ENCODE peak calls at places on chromosomes 7 and 10, in ten cellular contexts. One of them, this sample, is unnamed.

GRCh38 chr7:41803569-41803968 is 100.7 kb upstream of the INHBA start:
- DNase-seq in colonic mucosa: no peak
- DNase-seq in GM20000: no peak
- DNase-seq in glutamatergic neuron: no peak
- DNase-seq in tibial nerve: no peak
- DNase-seq in GM23338: no peak
- DNase-seq in nephron progenitor cell: no peak
- DNase-seq in fibroblast of mammary gland: no peak
- DNase-seq in cardiac fibroblast: no peak
- DNase-seq in cardiac muscle cell: no peak
- DNase-seq in this sample: no peak

GRCh38 chr10:71250842-71251241 is 38.5 kb downstream of the UNC5B start:
- DNase-seq in cardiac muscle cell: no peak
- DNase-seq in tibial nerve: no peak
- DNase-seq in GM20000: no peak
- DNase-seq in nephron progenitor cell: no peak
- DNase-seq in fibroblast of mammary gland: peak; percentile 49
- DNase-seq in GM23338: no peak
- DNase-seq in glutamatergic neuron: no peak
- DNase-seq in cardiac fibroblast: no peak
- DNase-seq in colonic mucosa: no peak
- DNase-seq in this sample: no peak

GRCh38 chr7:76185187-76185915 is 16.3 kb upstream of the SRRM3 start:
- DNase-seq in tibial nerve: no peak
- DNase-seq in GM20000: no peak
- DNase-seq in cardiac fibroblast: no peak
- DNase-seq in nephron progenitor cell: no peak
- DNase-seq in fibroblast of mammary gland: no peak
- DNase-seq in cardiac muscle cell: peak; percentile 31
- DNase-seq in glutamatergic neuron: peak; percentile 51
- DNase-seq in GM23338: peak; percentile 73
- DNase-seq in colonic mucosa: no peak
- DNase-seq in this sample: no peak

GRCh38 chr7:16739863-16740622 is 13.5 kb upstream of the TSPAN13 start:
- DNase-seq in colonic mucosa: peak; percentile 56
- DNase-seq in tibial nerve: no peak
- DNase-seq in GM23338: no peak
- DNase-seq in GM20000: no peak
- DNase-seq in fibroblast of mammary gland: peak; percentile 98
- DNase-seq in cardiac fibroblast: peak; percentile 94
- DNase-seq in glutamatergic neuron: no peak
- DNase-seq in cardiac muscle cell: peak; percentile 63
- DNase-seq in nephron progenitor cell: no peak
- DNase-seq in this sample: peak; percentile 99

GRCh38 chr10:112250555-112250954 is 32.6 kb upstream of the TECTB start:
- DNase-seq in cardiac muscle cell: no peak
- DNase-seq in glutamatergic neuron: no peak
- DNase-seq in cardiac fibroblast: no peak
- DNase-seq in fibroblast of mammary gland: peak; percentile 74
- DNase-seq in GM23338: no peak
- DNase-seq in tibial nerve: no peak
- DNase-seq in nephron progenitor cell: no peak
- DNase-seq in GM20000: no peak
- DNase-seq in colonic mucosa: no peak
- DNase-seq in this sample: peak; percentile 74

GRCh38 chr10:18737841-18738240 is 78.6 kb downstream of the ARL5B start:
- DNase-seq in GM20000: no peak
- DNase-seq in tibial nerve: no peak
- DNase-seq in colonic mucosa: no peak
- DNase-seq in cardiac muscle cell: no peak
- DNase-seq in fibroblast of mammary gland: peak; percentile 99
- DNase-seq in nephron progenitor cell: no peak
- DNase-seq in glutamatergic neuron: no peak
- DNase-seq in cardiac fibroblast: peak; percentile 44
- DNase-seq in GM23338: no peak
- DNase-seq in this sample: peak; percentile 51

GRCh38 chr10:61130366-61130765 is 186.4 kb upstream of the RHOBTB1 start:
- DNase-seq in GM20000: no peak
- DNase-seq in nephron progenitor cell: no peak
- DNase-seq in fibroblast of mammary gland: no peak
- DNase-seq in cardiac fibroblast: no peak
- DNase-seq in glutamatergic neuron: no peak
- DNase-seq in GM23338: no peak
- DNase-seq in tibial nerve: no peak
- DNase-seq in colonic mucosa: no peak
- DNase-seq in cardiac muscle cell: no peak
- DNase-seq in this sample: peak; percentile 17

GRCh38 chr10:95998274-95998673 is 45.1 kb upstream of the CCNJ start:
- DNase-seq in tibial nerve: no peak
- DNase-seq in cardiac fibroblast: no peak
- DNase-seq in colonic mucosa: no peak
- DNase-seq in fibroblast of mammary gland: no peak
- DNase-seq in GM23338: no peak
- DNase-seq in nephron progenitor cell: no peak
- DNase-seq in glutamatergic neuron: no peak
- DNase-seq in GM20000: no peak
- DNase-seq in cardiac muscle cell: no peak
- DNase-seq in this sample: no peak

GRCh38 chr10:59362991-59363390 is 642 bp upstream of the FAM13C start:
- DNase-seq in nephron progenitor cell: peak; percentile 62
- DNase-seq in glutamatergic neuron: peak; percentile 50
- DNase-seq in GM23338: peak; percentile 81
- DNase-seq in tibial nerve: peak; percentile 59
- DNase-seq in cardiac fibroblast: peak; percentile 64
- DNase-seq in fibroblast of mammary gland: peak; percentile 32
- DNase-seq in colonic mucosa: peak; percentile 63
- DNase-seq in GM20000: peak; percentile 19
- DNase-seq in cardiac muscle cell: peak; percentile 70
- DNase-seq in this sample: no peak

GRCh38 chr7:115230882-115231508 is 309.1 kb downstream of the MDFIC start:
- DNase-seq in GM23338: no peak
- DNase-seq in nephron progenitor cell: no peak
- DNase-seq in colonic mucosa: no peak
- DNase-seq in glutamatergic neuron: no peak
- DNase-seq in fibroblast of mammary gland: peak; percentile 97
- DNase-seq in cardiac fibroblast: peak; percentile 91
- DNase-seq in GM20000: no peak
- DNase-seq in cardiac muscle cell: peak; percentile 75
- DNase-seq in tibial nerve: no peak
- DNase-seq in this sample: peak; percentile 95

GRCh38 chr10:88668465-88668864 is 4.2 kb downstream of the LIPF start:
- DNase-seq in fibroblast of mammary gland: no peak
- DNase-seq in cardiac muscle cell: no peak
- DNase-seq in colonic mucosa: no peak
- DNase-seq in glutamatergic neuron: no peak
- DNase-seq in nephron progenitor cell: no peak
- DNase-seq in GM20000: no peak
- DNase-seq in tibial nerve: no peak
- DNase-seq in cardiac fibroblast: no peak
- DNase-seq in GM23338: no peak
- DNase-seq in this sample: no peak

GRCh38 chr10:129275886-129276285 is 191.2 kb upstream of the MGMT start:
- DNase-seq in fibroblast of mammary gland: no peak
- DNase-seq in tibial nerve: no peak
- DNase-seq in cardiac fibroblast: no peak
- DNase-seq in cardiac muscle cell: no peak
- DNase-seq in nephron progenitor cell: no peak
- DNase-seq in GM23338: no peak
- DNase-seq in colonic mucosa: no peak
- DNase-seq in GM20000: no peak
- DNase-seq in glutamatergic neuron: no peak
- DNase-seq in this sample: no peak

GRCh38 chr10:129277080-129277479 is 190.0 kb upstream of the MGMT start:
- DNase-seq in cardiac muscle cell: no peak
- DNase-seq in cardiac fibroblast: no peak
- DNase-seq in tibial nerve: no peak
- DNase-seq in GM20000: no peak
- DNase-seq in GM23338: no peak
- DNase-seq in colonic mucosa: no peak
- DNase-seq in glutamatergic neuron: no peak
- DNase-seq in fibroblast of mammary gland: peak; percentile 3
- DNase-seq in nephron progenitor cell: no peak
- DNase-seq in this sample: no peak

GRCh38 chr10:129272859-129273258 is 194.2 kb upstream of the MGMT start:
- DNase-seq in GM23338: no peak
- DNase-seq in tibial nerve: no peak
- DNase-seq in nephron progenitor cell: no peak
- DNase-seq in cardiac muscle cell: no peak
- DNase-seq in cardiac fibroblast: no peak
- DNase-seq in fibroblast of mammary gland: no peak
- DNase-seq in glutamatergic neuron: no peak
- DNase-seq in colonic mucosa: no peak
- DNase-seq in GM20000: no peak
- DNase-seq in this sample: no peak

GRCh38 chr10:129277804-129278203 is 189.2 kb upstream of the MGMT start:
- DNase-seq in nephron progenitor cell: no peak
- DNase-seq in GM20000: no peak
- DNase-seq in cardiac fibroblast: no peak
- DNase-seq in GM23338: no peak
- DNase-seq in tibial nerve: no peak
- DNase-seq in glutamatergic neuron: no peak
- DNase-seq in fibroblast of mammary gland: no peak
- DNase-seq in colonic mucosa: no peak
- DNase-seq in cardiac muscle cell: no peak
- DNase-seq in this sample: no peak

DNA sequence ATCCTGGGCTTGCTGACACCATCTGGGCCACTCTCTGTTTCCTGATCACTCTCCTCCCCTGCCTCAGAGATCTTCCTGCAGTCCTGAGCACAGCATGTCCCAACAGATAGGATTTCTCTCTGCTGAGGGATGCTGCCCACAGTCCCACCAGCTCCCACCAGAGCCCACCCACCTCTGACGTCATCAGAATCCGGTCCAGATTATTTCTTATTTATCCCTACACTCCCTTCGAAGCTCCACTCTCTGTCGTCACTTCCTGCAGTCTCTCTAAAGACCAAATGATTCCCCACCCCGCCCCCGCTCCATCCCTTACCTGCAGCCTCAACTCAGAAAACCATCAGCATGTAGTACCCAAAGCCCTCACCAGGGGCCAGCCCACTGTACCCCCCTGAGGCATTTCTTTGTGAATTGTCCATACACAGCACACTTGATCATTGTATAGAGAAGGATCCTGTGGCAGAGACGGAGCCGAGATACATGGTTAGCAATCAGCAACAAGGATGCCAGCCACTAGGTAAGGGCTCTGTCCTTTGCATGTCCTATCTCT is 192.0 kb upstream of the MGMT start:
- DNase-seq in GM23338: peak; percentile 87
- DNase-seq in cardiac muscle cell: no peak
- DNase-seq in GM20000: no peak
- DNase-seq in cardiac fibroblast: no peak
- DNase-seq in nephron progenitor cell: peak; percentile 10
- DNase-seq in colonic mucosa: no peak
- DNase-seq in glutamatergic neuron: peak; percentile 41
- DNase-seq in fibroblast of mammary gland: no peak
- DNase-seq in tibial nerve: no peak
- DNase-seq in this sample: no peak
- TF ChIP-seq CTCF in GM23338: peak; percentile 58
- TF ChIP-seq CTCF in cardiac muscle cell: no peak
- TF ChIP-seq CTCF in GM20000: no peak
- TF ChIP-seq CTCF in cardiac fibroblast: no peak
- TF ChIP-seq CTCF in nephron progenitor cell: no peak
- TF ChIP-seq CTCF in colonic mucosa: no peak
- TF ChIP-seq CTCF in glutamatergic neuron: peak; percentile 72
- TF ChIP-seq CTCF in fibroblast of mammary gland: no peak
- TF ChIP-seq CTCF in tibial nerve: no peak
- TF ChIP-seq CTCF in this sample: peak; percentile 17

DNA sequence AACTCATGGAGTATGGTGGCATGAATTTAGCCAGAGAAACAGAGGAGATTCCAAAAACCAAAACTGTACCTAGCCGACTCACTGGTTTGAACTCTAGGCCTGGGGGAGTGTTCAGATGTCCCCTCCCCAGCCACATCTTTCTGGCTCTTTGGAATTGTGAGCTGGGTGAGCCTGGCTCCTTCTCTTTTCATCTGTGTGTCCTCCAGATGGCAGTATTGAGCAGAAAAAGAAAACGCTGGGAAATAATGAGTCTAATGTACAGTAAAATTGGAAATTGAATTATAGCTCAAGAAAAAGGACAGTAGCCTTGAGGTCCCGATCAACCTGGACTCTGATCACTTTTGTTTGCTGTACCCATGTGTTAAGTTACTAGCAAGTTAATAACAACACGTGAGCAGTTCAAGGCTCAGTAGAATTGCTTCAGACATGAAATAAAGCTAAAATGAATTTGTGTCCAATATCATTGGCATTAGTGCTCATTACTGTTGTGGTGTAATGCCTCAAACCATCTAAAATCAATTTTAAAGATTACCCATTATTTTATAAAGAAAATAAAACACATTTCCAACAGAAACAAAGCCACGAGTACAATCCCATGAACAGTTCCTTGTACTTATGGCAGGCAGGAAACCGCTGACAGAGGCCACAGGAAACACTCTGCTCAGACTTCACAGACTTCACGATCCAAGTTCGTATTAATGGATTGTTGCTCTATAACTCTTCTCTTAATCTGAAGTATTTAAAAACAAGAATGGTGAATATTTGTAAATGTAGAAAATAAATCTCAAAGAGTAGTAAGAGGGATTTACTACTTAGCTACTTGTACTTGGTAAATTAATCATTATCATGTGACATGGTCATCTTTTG is 78.1 kb downstream of the SNX10 start:
- DNase-seq in glutamatergic neuron: no peak
- DNase-seq in GM20000: peak; percentile 54
- DNase-seq in tibial nerve: peak; percentile 82
- DNase-seq in nephron progenitor cell: peak; percentile 36
- DNase-seq in cardiac fibroblast: peak; percentile 59
- DNase-seq in GM23338: peak; percentile 70
- DNase-seq in cardiac muscle cell: peak; percentile 64
- DNase-seq in colonic mucosa: peak; percentile 62
- DNase-seq in fibroblast of mammary gland: peak; percentile 46
- DNase-seq in this sample: peak; percentile 49
- TF ChIP-seq CTCF in glutamatergic neuron: peak; percentile 85
- TF ChIP-seq CTCF in GM20000: peak; percentile 48
- TF ChIP-seq CTCF in tibial nerve: peak; percentile 71
- TF ChIP-seq CTCF in nephron progenitor cell: peak; percentile 71
- TF ChIP-seq CTCF in cardiac fibroblast: peak; percentile 68
- TF ChIP-seq CTCF in GM23338: peak; percentile 69
- TF ChIP-seq CTCF in cardiac muscle cell: peak; percentile 78
- TF ChIP-seq CTCF in colonic mucosa: peak; percentile 77
- TF ChIP-seq CTCF in fibroblast of mammary gland: peak; percentile 75
- TF ChIP-seq CTCF in this sample: peak; percentile 90

GRCh38 chr7:14698239-14698638 is 204.3 kb downstream of the DGKB start:
- DNase-seq in cardiac fibroblast: peak; percentile 6
- DNase-seq in GM20000: no peak
- DNase-seq in fibroblast of mammary gland: peak; percentile 14
- DNase-seq in GM23338: no peak
- DNase-seq in nephron progenitor cell: no peak
- DNase-seq in colonic mucosa: no peak
- DNase-seq in cardiac muscle cell: no peak
- DNase-seq in glutamatergic neuron: no peak
- DNase-seq in tibial nerve: no peak
- DNase-seq in this sample: peak; percentile 15
- TF ChIP-seq CTCF in cardiac fibroblast: no peak
- TF ChIP-seq CTCF in GM20000: no peak
- TF ChIP-seq CTCF in fibroblast of mammary gland: no peak
- TF ChIP-seq CTCF in GM23338: no peak
- TF ChIP-seq CTCF in nephron progenitor cell: no peak
- TF ChIP-seq CTCF in colonic mucosa: no peak
- TF ChIP-seq CTCF in cardiac muscle cell: peak; percentile 9
- TF ChIP-seq CTCF in glutamatergic neuron: peak; percentile 12
- TF ChIP-seq CTCF in tibial nerve: no peak
- TF ChIP-seq CTCF in this sample: peak; percentile 72

GRCh38 chr7:11831727-11832495 is at the start of gene THSD7A:
- DNase-seq in tibial nerve: no peak
- DNase-seq in fibroblast of mammary gland: peak; percentile 3
- DNase-seq in GM23338: peak; percentile 71
- DNase-seq in cardiac fibroblast: peak; percentile 70
- DNase-seq in glutamatergic neuron: peak; percentile 89
- DNase-seq in cardiac muscle cell: peak; percentile 82
- DNase-seq in nephron progenitor cell: peak; percentile 79
- DNase-seq in GM20000: peak; percentile 31
- DNase-seq in colonic mucosa: peak; percentile 23
- DNase-seq in this sample: no peak
- TF ChIP-seq CTCF in tibial nerve: peak; percentile 27
- TF ChIP-seq CTCF in fibroblast of mammary gland: no peak
- TF ChIP-seq CTCF in GM23338: no peak
- TF ChIP-seq CTCF in cardiac fibroblast: no peak
- TF ChIP-seq CTCF in glutamatergic neuron: no peak
- TF ChIP-seq CTCF in cardiac muscle cell: no peak
- TF ChIP-seq CTCF in nephron progenitor cell: no peak
- TF ChIP-seq CTCF in GM20000: no peak
- TF ChIP-seq CTCF in colonic mucosa: no peak
- TF ChIP-seq CTCF in this sample: no peak